ENCODE peak calls at places on chromosome 19, in five cellular contexts. One of them, this sample, is unnamed.

GRCh38 chr19:5563941-5564612 is 3.7 kb downstream of the TINCR start:
- DNase-seq in HFF-Myc: no peak
- DNase-seq in choroid plexus epithelial cell: peak
- DNase-seq in sciatic nerve: no peak
- DNase-seq in NCI-H774: no peak
- DNase-seq in this sample: no peak

GRCh38 chr19:47703301-47703700 is 9.9 kb upstream of the EHD2 start:
- DNase-seq in HFF-Myc: no peak
- DNase-seq in choroid plexus epithelial cell: no peak
- DNase-seq in sciatic nerve: no peak
- DNase-seq in NCI-H774: no peak
- DNase-seq in this sample: no peak

GRCh38 chr19:49691243-49692101 is 556 bp downstream of the CPT1C start:
- DNase-seq in HFF-Myc: no peak
- DNase-seq in choroid plexus epithelial cell: peak
- DNase-seq in sciatic nerve: peak
- DNase-seq in NCI-H774: peak
- DNase-seq in this sample: peak

GRCh38 chr19:2616741-2617392 is 85.6 kb downstream of the GNG7 start:
- DNase-seq in HFF-Myc: no peak
- DNase-seq in choroid plexus epithelial cell: no peak
- DNase-seq in sciatic nerve: no peak
- DNase-seq in NCI-H774: no peak
- DNase-seq in this sample: no peak

GRCh38 chr19:46022061-46022430 is 807 bp downstream of the PGLYRP1 start:
- DNase-seq in HFF-Myc: no peak
- DNase-seq in choroid plexus epithelial cell: no peak
- DNase-seq in sciatic nerve: no peak
- DNase-seq in NCI-H774: no peak
- DNase-seq in this sample: no peak

GRCh38 chr19:6740589-6741348 is 1.3 kb downstream of the TRIP10 start:
- DNase-seq in HFF-Myc: no peak
- DNase-seq in choroid plexus epithelial cell: no peak
- DNase-seq in sciatic nerve: peak
- DNase-seq in NCI-H774: peak
- DNase-seq in this sample: no peak

GRCh38 chr19:7658219-7658686 is 10.6 kb upstream of the RETN start:
- DNase-seq in HFF-Myc: no peak
- DNase-seq in choroid plexus epithelial cell: no peak
- DNase-seq in sciatic nerve: no peak
- DNase-seq in NCI-H774: no peak
- DNase-seq in this sample: no peak

GRCh38 chr19:1814833-1815604 is 2.9 kb upstream of the ATP8B3 start:
- DNase-seq in HFF-Myc: no peak
- DNase-seq in choroid plexus epithelial cell: no peak
- DNase-seq in sciatic nerve: no peak
- DNase-seq in NCI-H774: no peak
- DNase-seq in this sample: no peak